ENCODE peak calls at places on chromosomes 7 and 10, in six cellular contexts. Y is astrocyte of the spinal cord, X is mammary epithelial cell, D is fibroblast of pulmonary artery, F is A549, I is skeletal muscle cell. C is an unnamed sample.

GRCh38 chr7:4607321-4607729 is 74.8 kb upstream of the FOXK1 start:
- DNase-seq in Y (no peak), X (no peak), D (no peak), F (no peak), I (no peak), C (no peak)

GRCh38 chr7:157416011-157416410 is 79.2 kb downstream of the DNAJB6 start:
- DNase-seq in Y (no peak), X (no peak), D (no peak), F (no peak), I (no peak), C (no peak)

GRCh38 chr7:49660976-49661375 is 112.5 kb upstream of the VWC2 start:
- DNase-seq in Y (no peak), X (no peak), D (no peak), F (no peak), I (no peak), C (no peak)

GRCh38 chr7:4762121-4763055 is 13.0 kb upstream of the AP5Z1 start:
- DNase-seq in Y (no peak), X (no peak), D (no peak), F (no peak), I (no peak), C (no peak)

GRCh38 chr10:11631890-11632587 is 20.6 kb upstream of the USP6NL start:
- DNase-seq in Y (no peak), X (no peak), D (no peak), F (no peak), I (no peak), C (peak; percentile 42)

GRCh38 chr10:43000651-43001426 is 76.0 kb upstream of the RET start:
- DNase-seq in Y (no peak), X (no peak), D (no peak), F (no peak), I (no peak), C (no peak)

GRCh38 chr7:101159696-101160674 is 5.4 kb downstream of the VGF start:
- DNase-seq in Y (no peak), X (peak; percentile 40), D (no peak), F (no peak), I (no peak), C (no peak)

GRCh38 chr10:79347894-79348639 is 798 bp downstream of the PPIF start:
- DNase-seq in Y (peak; percentile 68), X (peak; percentile 71), D (peak; percentile 72), F (peak; percentile 62), I (peak; percentile 38), C (peak; percentile 50)

GRCh38 chr10:25493122-25493893 is 318.5 kb downstream of the GPR158 start:
- DNase-seq in Y (peak; percentile 88), X (peak; percentile 91), D (peak; percentile 98), F (peak; percentile 83), I (peak; percentile 78), C (no peak)

GRCh38 chr10:61951144-61951483 is 49.6 kb downstream of the ARID5B start:
- DNase-seq in Y (no peak), X (no peak), D (no peak), F (no peak), I (no peak), C (no peak)

GRCh38 chr7:44534501-44534900 is 6.6 kb downstream of the NPC1L1 start:
- DNase-seq in Y (peak; percentile 6), X (peak; percentile 8), D (peak; percentile 34), F (peak; percentile 56), I (no peak), C (peak; percentile 45)

GRCh38 chr7:33998487-33998886 is 93.1 kb downstream of the BMPER start:
- DNase-seq in Y (peak; percentile 65), X (no peak), D (peak; percentile 13), F (no peak), I (no peak), C (no peak)

GRCh38 chr7:145718129-145718528 is 398.5 kb upstream of the CNTNAP2 start:
- DNase-seq in Y (no peak), X (no peak), D (no peak), F (no peak), I (no peak), C (no peak)

GRCh38 chr10:76382381-76382851 is 951.0 kb downstream of the LRMDA start:
- DNase-seq in Y (peak; percentile 69), X (peak; percentile 58), D (peak; percentile 68), F (no peak), I (peak; percentile 92), C (no peak)

GRCh38 chr10:7529638-7530037 is 118.8 kb upstream of the SFMBT2 start:
- DNase-seq in Y (no peak), X (peak; percentile 17), D (peak; percentile 31), F (peak; percentile 44), I (no peak), C (no peak)

GRCh38 chr10:125264752-125265578 is 104.6 kb upstream of the CTBP2 start:
- DNase-seq in Y (no peak), X (peak; percentile 80), D (no peak), F (no peak), I (no peak), C (no peak)

GRCh38 chr10:30436688-30437038 is 2.7 kb downstream of the MAP3K8 start:
- DNase-seq in Y (peak; percentile 44), X (no peak), D (no peak), F (no peak), I (no peak), C (no peak)

GRCh38 chr7:121298831-121299239 is 30.0 kb upstream of the WNT16 start:
- DNase-seq in Y (no peak), X (no peak), D (no peak), F (no peak), I (no peak), C (no peak)

GRCh38 chr7:17556247-17556646 is 257.8 kb downstream of the AHR start:
- DNase-seq in Y (no peak), X (no peak), D (no peak), F (no peak), I (no peak), C (no peak)

GRCh38 chr10:24722131-24722675 is 1.5 kb downstream of the ARHGAP21 start:
- DNase-seq in Y (peak; percentile 50), X (peak; percentile 35), D (peak; percentile 35), F (peak; percentile 47), I (no peak), C (no peak)

GRCh38 chr10:127368937-127369336 is 172.5 kb upstream of the INSYN2A start:
- DNase-seq in Y (no peak), X (no peak), D (no peak), F (no peak), I (no peak), C (no peak)

GRCh38 chr7:38905026-38905759 is 3.8 kb downstream of the VPS41 start:
- DNase-seq in Y (no peak), X (no peak), D (peak; percentile 7), F (no peak), I (no peak), C (no peak)

GRCh38 chr10:97785731-97786130 is 13.9 kb upstream of the SFRP5 start:
- DNase-seq in Y (no peak), X (peak; percentile 47), D (no peak), F (no peak), I (no peak), C (no peak)

GRCh38 chr10:70799124-70799523 is 13.9 kb upstream of the TBATA start:
- DNase-seq in Y (no peak), X (peak; percentile 25), D (no peak), F (no peak), I (no peak), C (no peak)

GRCh38 chr10:48737866-48738265 is 53.2 kb downstream of the WDFY4 start:
- DNase-seq in Y (no peak), X (peak; percentile 60), D (no peak), F (no peak), I (no peak), C (no peak)

GRCh38 chr7:1961776-1962276 is 270.9 kb downstream of the MAD1L1 start:
- DNase-seq in Y (peak; percentile 97), X (peak; percentile 90), D (peak; percentile 80), F (no peak), I (peak; percentile 78), C (peak; percentile 84)

GRCh38 chr10:92574545-92575377 is 868 bp upstream of the IDE start:
- DNase-seq in Y (no peak), X (peak; percentile 28), D (peak; percentile 59), F (no peak), I (no peak), C (peak; percentile 45)

GRCh38 chr7:148153611-148154010 is 437.0 kb upstream of the C7orf33 start:
- DNase-seq in Y (no peak), X (no peak), D (peak; percentile 64), F (no peak), I (no peak), C (no peak)

GRCh38 chr7:4168041-4168440 is 514.1 kb upstream of the FOXK1 start:
- DNase-seq in Y (no peak), X (no peak), D (no peak), F (no peak), I (no peak), C (no peak)

GRCh38 chr7:147412782-147413186 is 1177.8 kb upstream of the C7orf33 start:
- DNase-seq in Y (peak; percentile 78), X (peak; percentile 7), D (peak; percentile 94), F (peak; percentile 32), I (peak; percentile 70), C (no peak)

DNA sequence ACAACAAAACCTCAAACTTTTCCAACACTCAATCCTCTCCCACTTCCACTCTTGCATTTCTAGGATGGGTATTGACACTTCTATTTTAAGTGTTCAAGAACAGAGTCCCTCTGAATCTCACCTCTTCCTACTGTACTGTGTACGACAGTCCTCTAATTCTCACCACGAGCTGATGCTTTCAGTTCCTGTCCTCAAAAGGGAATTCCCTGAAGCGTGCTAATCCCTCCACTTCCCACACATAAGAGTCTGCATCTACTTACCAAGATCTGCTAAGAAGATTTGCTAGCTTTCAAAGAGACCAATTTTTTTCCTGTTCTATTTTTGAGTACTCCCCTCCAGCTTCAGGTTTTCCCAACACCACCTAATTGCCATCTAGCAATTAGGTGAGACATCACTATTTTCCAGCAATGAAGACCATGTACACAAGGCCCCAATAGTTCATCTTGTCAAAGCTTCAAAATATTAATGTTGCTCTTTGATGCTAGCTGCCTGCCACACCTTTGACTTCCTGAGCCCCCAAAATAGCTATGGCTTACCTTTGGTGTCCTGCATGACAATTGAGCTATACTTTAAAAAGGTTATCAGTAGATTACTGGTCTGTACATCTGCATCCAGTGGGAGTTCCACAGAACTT is 54.4 kb downstream of the ARMH3 start:
- DNase-seq in Y (no peak), X (no peak), D (no peak), F (no peak), I (no peak), C (no peak)
- H3K4me3 ChIP-seq in Y (no peak overlapping the region), X (no peak overlapping the region), D (no peak overlapping the region), F (no peak overlapping the region), I (no peak overlapping the region), C (no peak overlapping the region)

DNA sequence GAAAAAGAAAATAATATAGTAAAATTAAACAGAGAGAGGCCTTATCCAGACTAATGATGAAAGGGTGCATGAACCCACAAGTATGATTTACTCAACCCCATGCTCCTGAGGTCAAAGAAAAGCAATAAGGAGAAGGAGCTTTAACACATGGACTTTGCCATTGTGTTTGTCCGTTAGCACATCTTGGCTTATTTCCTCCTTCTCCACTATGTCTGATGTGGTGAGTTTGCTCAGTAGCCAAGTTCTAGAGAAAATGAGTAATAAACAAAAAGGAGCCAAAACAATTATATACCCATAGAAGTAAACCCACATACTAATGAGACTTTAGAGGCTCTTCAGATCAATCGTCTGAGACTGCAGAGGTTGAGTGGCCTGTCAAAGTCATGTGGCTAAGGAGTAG is 26.1 kb upstream of the ADD3 start:
- DNase-seq in Y (peak; percentile 61), X (no peak), D (peak; percentile 55), F (no peak), I (no peak), C (no peak)
- H3K4me3 ChIP-seq in Y (no peak overlapping the region), X (no peak overlapping the region), D (peak overlapping the region; percentile 2), F (no peak overlapping the region), I (no peak overlapping the region), C (no peak overlapping the region)

GRCh38 chr10:110644598-110645462 is 694 bp downstream of the RBM20 start:
- DNase-seq in Y (no peak), X (no peak), D (no peak), F (no peak), I (no peak), C (no peak)
- H3K4me3 ChIP-seq in Y (peak overlapping the region; percentile 50), X (no peak overlapping the region), D (peak overlapping the region; percentile 20), F (peak overlapping the region; percentile 69), I (peak overlapping the region; percentile 62), C (no peak overlapping the region)

GRCh38 chr10:3095373-3096139 is 28.2 kb downstream of the PFKP start:
- DNase-seq in Y (peak; percentile 99), X (peak; percentile 98), D (peak; percentile 99), F (peak; percentile 98), I (peak; percentile 98), C (no peak)
- H3K4me3 ChIP-seq in Y (peak overlapping the region; percentile 4), X (no peak overlapping the region), D (peak overlapping the region; percentile 27), F (peak overlapping the region; percentile 29), I (peak overlapping the region; percentile 13), C (no peak overlapping the region)